ENCODE peak calls at places on chromosomes 13 and 19, in six cellular contexts. Q is keratinocyte; O is CD8-positive, alpha-beta memory T cell; X is thoracic aorta; E is cardiac muscle cell; F is A549. T is an unnamed sample.

GRCh38 chr13:71610876-71611275 is 256.1 kb downstream of the DACH1 start:
- DNase-seq in X (no peak), E (no peak), O (no peak), Q (no peak), F (no peak), T (no peak)

GRCh38 chr13:73275163-73275562 is 216.4 kb downstream of the KLF5 start:
- DNase-seq in O (no peak), E (no peak), X (no peak), F (no peak), Q (no peak), T (no peak)

GRCh38 chr13:20525144-20525600 is 485 bp downstream of the CRYL1 start:
- DNase-seq in Q (no peak), X (no peak), O (peak; percentile 54), E (peak; percentile 14), F (no peak), T (peak; percentile 70)

GRCh38 chr13:94248454-94249233 is 230.8 kb downstream of the DCT start:
- DNase-seq in X (no peak), Q (no peak), F (no peak), O (no peak), E (peak; percentile 29), T (no peak)

GRCh38 chr13:30735025-30735967 is at the start of gene ALOX5AP:
- DNase-seq in X (no peak), Q (no peak), O (no peak), E (no peak), F (no peak), T (no peak)

GRCh38 chr19:13906525-13906904 is 514 bp downstream of the CC2D1A start:
- DNase-seq in X (no peak), O (peak; percentile 64), Q (no peak), F (no peak), E (no peak), T (no peak)

GRCh38 chr13:65892859-65893258 is 1337.3 kb downstream of the PCDH9 start:
- DNase-seq in X (no peak), F (no peak), O (no peak), E (peak; percentile 5), Q (no peak), T (no peak)

GRCh38 chr13:26503826-26504594 is 53.5 kb upstream of the WASF3 start:
- DNase-seq in Q (no peak), E (no peak), O (no peak), X (no peak), F (no peak), T (no peak)

GRCh38 chr19:38683393-38684077 is 36.1 kb downstream of the ACTN4 start:
- DNase-seq in F (peak; percentile 100), Q (peak; percentile 97), E (peak; percentile 92), O (peak; percentile 82), X (no peak), T (peak; percentile 92)

GRCh38 chr13:45690636-45691035 is 11.5 kb upstream of the CBY2 start:
- DNase-seq in E (no peak), F (no peak), Q (no peak), O (no peak), X (no peak), T (no peak)

GRCh38 chr13:44697058-44697457 is 120.9 kb upstream of the TSC22D1 start:
- DNase-seq in F (no peak), X (no peak), E (no peak), Q (no peak), O (no peak), T (no peak)

GRCh38 chr19:17289489-17289888 is 7.8 kb downstream of the ANKLE1 start:
- DNase-seq in E (peak; percentile 95), Q (no peak), X (no peak), O (no peak), F (peak; percentile 89), T (no peak)

GRCh38 chr13:95019886-95020285 is 281.4 kb downstream of the ABCC4 start:
- DNase-seq in X (no peak), E (no peak), Q (no peak), O (no peak), F (no peak), T (no peak)

GRCh38 chr19:33133438-33134031 is 1.6 kb downstream of the WDR88 start:
- DNase-seq in X (no peak), E (peak; percentile 42), Q (no peak), F (no peak), O (no peak), T (no peak)

GRCh38 chr19:39014037-39014436 is 18.3 kb downstream of the FBXO27 start:
- DNase-seq in X (no peak), Q (no peak), F (no peak), E (no peak), O (no peak), T (no peak)

GRCh38 chr13:80903911-80904310 is 563.0 kb upstream of the SPRY2 start:
- DNase-seq in E (peak; percentile 43), F (no peak), Q (no peak), O (no peak), X (no peak), T (no peak)

GRCh38 chr19:52898101-52898500 is 666 bp upstream of the ZNF320 start:
- DNase-seq in O (no peak), Q (no peak), X (no peak), E (no peak), F (no peak), T (no peak)

GRCh38 chr13:79491715-79492114 is 10.8 kb downstream of the NDFIP2 start:
- DNase-seq in X (no peak), E (peak; percentile 74), F (no peak), O (no peak), Q (peak; percentile 68), T (no peak)

GRCh38 chr19:18023596-18024212 is 15.7 kb downstream of the ARRDC2 start:
- DNase-seq in O (peak; percentile 77), F (no peak), E (peak; percentile 95), X (no peak), Q (no peak), T (peak; percentile 84)

GRCh38 chr19:1248454-1249297 is at the start of gene MIDN:
- DNase-seq in F (no peak), X (no peak), E (peak; percentile 93), O (peak; percentile 91), Q (no peak), T (no peak)

GRCh38 chr19:50286443-50286842 is 42.7 kb downstream of the KCNC3 start:
- DNase-seq in O (peak; percentile 15), Q (no peak), F (no peak), X (no peak), E (no peak), T (no peak)

GRCh38 chr19:16289594-16289993 is 35.0 kb upstream of the KLF2 start:
- DNase-seq in E (no peak), X (no peak), O (no peak), F (no peak), Q (no peak), T (no peak)

GRCh38 chr13:20174656-20175405 is 14.0 kb upstream of the GJA3 start:
- DNase-seq in O (peak; percentile 64), F (peak; percentile 69), Q (peak; percentile 89), X (peak; percentile 80), E (peak; percentile 94), T (peak; percentile 86)

GRCh38 chr19:33668968-33669367 is 47.2 kb downstream of the CHST8 start:
- DNase-seq in E (no peak), F (no peak), X (no peak), O (no peak), Q (no peak), T (no peak)

GRCh38 chr13:98813993-98814392 is 61.5 kb upstream of the SLC15A1 start:
- DNase-seq in F (no peak), E (no peak), Q (no peak), X (no peak), O (no peak), T (no peak)

DNA sequence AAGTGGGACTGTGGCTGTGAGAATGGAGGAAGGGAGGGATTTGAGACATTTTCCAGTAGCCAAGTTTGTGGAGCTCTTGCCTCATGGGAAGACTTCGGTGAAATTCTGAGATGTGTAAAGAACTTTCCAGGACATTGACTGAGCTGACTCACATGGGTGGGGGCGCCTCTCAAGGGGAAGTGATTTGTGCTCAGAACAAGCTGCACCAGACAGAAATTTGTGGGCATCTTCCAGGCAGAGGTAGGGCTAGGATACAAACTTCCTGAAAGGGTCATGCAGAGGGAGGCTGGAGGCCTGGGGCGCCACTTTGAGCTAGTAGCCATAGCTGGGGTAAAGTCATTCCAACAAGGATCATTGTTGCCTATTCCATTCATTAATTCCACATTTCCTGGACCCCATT is 9.8 kb upstream of the SIGLEC10 start:
- DNase-seq in O (no peak), E (no peak), X (no peak), Q (no peak), F (no peak), T (no peak)
- H3K4me1 ChIP-seq in O (no peaks in the 10 kb centered on the region), E (no peaks in the 10 kb centered on the region), X (no peaks in the 10 kb centered on the region), Q (no peaks in the 10 kb centered on the region), F (no peaks in the 10 kb centered on the region), T (no peaks in the 10 kb centered on the region)

DNA sequence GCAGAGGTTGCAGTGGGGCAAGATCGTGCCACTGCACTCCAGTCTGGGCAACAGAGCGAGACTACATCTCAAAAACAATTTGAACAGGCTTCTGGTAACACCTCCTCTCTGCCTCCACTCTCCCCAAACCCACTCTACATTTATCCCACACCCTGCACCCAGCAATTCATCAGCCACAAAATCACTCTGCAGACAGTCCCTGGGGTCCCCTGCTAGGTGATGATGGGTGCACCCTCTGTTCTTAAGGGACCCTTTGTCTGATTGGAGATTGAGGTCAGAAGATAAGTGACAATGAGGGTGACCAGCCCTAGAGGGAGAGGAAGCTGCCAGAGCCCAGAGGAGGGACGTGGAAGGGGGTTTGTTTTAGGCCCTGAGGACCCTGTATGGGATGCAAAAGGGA is 2.2 kb downstream of the BCL3 start:
- DNase-seq in Q (no peak), F (no peak), O (no peak), E (no peak), X (no peak), T (no peak)
- H3K27ac ChIP-seq in Q (no peak overlapping the region), F (peak overlapping the region; percentile 99), O (no peak overlapping the region), E (no peak overlapping the region), X (no peak overlapping the region), T (peak overlapping the region; percentile 82)

GRCh38 chr13:97234236-97234635 is 12.1 kb downstream of the MBNL2 start:
- DNase-seq in X (no peak), Q (no peak), E (no peak), F (no peak), O (no peak), T (no peak)
- H3K4me1 ChIP-seq in X (peaks cover 5% of the 10 kb centered on the region), Q (peaks cover 2% of the 10 kb centered on the region), E (peaks cover 3% of the 10 kb centered on the region), F (peaks cover 46% of the 10 kb centered on the region), O (peaks cover 23% of the 10 kb centered on the region), T (no peaks in the 10 kb centered on the region)

GRCh38 chr13:49302222-49302621 is 54.5 kb downstream of the CDADC1 start:
- DNase-seq in E (no peak), O (no peak), F (no peak), Q (no peak), X (no peak), T (peak; percentile 63)

GRCh38 chr13:49303533-49304252 is 56.0 kb downstream of the CDADC1 start:
- DNase-seq in O (no peak), Q (no peak), F (no peak), E (no peak), X (no peak), T (no peak)

GRCh38 chr13:49304356-49304755 is 56.6 kb downstream of the CDADC1 start:
- DNase-seq in O (no peak), Q (no peak), F (no peak), E (no peak), X (no peak), T (no peak)

GRCh38 chr13:49300716-49301589 is 53.2 kb downstream of the CDADC1 start:
- DNase-seq in F (peak; percentile 60), X (no peak), E (peak; percentile 82), Q (peak; percentile 33), O (peak; percentile 72), T (no peak)

DNA sequence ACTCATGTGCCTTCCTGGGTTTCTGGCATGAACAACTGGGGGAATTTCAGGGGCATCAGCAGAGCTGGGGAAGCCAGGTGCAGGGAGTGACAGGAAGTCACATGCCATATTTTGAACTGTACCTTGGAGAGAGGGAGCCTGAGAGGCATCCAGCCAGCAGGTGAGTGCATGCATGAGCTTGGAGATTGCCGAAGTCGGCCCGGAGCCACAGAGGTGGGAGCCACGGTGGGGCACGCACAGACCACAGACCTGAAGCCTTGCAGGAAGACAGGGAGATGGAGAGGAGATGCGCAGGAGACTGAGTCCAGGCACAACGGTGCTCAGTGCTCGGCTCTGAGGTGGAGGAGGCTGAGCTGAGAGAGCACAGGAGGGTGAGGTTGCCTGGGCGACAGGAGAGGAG is 55.1 kb downstream of the CDADC1 start:
- DNase-seq in F (no peak), O (no peak), X (no peak), E (no peak), Q (no peak), T (peak; percentile 63)
- H3K27ac ChIP-seq in F (no peak overlapping the region), O (no peak overlapping the region), X (no peak overlapping the region), E (no peak overlapping the region), Q (no peak overlapping the region), T (no peak overlapping the region)